ENCODE peak calls at places on chromosomes 7 and 10, in six cellular contexts. D is A172; L is caudate nucleus; F is substantia nigra; K is ELF-1; Q is activated CD4-positive, alpha-beta memory T cell treated with anti-CD3 and anti-CD28 coated beads, Interleukin-2, amount 10 ng/mL, durations not matched to agents 7 days and 5 days. B is an unnamed sample.

GRCh38 chr10:86269332-86269731 is 97.3 kb downstream of the GRID1 start:
- DNase-seq in D (no peak), L (no peak), F (no peak), K (no peak), Q (no peak), B (no peak)

GRCh38 chr10:127012769-127013152 is 107.5 kb downstream of the DOCK1 start:
- DNase-seq in D (peak), L (peak), F (peak), K (peak), Q (no peak), B (no peak)

GRCh38 chr7:17299477-17299991 is 1.1 kb downstream of the AHR start:
- DNase-seq in D (no peak), L (peak), F (no peak), K (no peak), Q (peak), B (no peak)

GRCh38 chr7:79504607-79505389 is 51.3 kb upstream of the MAGI2 start:
- DNase-seq in D (peak), L (no peak), F (no peak), K (peak), Q (no peak), B (no peak)

GRCh38 chr7:1027285-1028043 is 16.9 kb upstream of the GPR146 start:
- DNase-seq in D (no peak), L (peak), F (no peak), K (peak), Q (no peak), B (no peak)

GRCh38 chr7:108402865-108403264 is 53.4 kb downstream of the NRCAM start:
- DNase-seq in D (no peak), L (no peak), F (no peak), K (no peak), Q (no peak), B (no peak)

GRCh38 chr10:4246881-4247358 is 461.9 kb upstream of the KLF6 start:
- DNase-seq in D (peak), L (no peak), F (no peak), K (no peak), Q (no peak), B (no peak)

GRCh38 chr10:33483124-33483794 is 148.8 kb upstream of the NRP1 start:
- DNase-seq in D (no peak), L (no peak), F (no peak), K (peak), Q (no peak), B (no peak)

GRCh38 chr7:117780832-117781231 is 92.4 kb downstream of the CTTNBP2 start:
- DNase-seq in D (no peak), L (no peak), F (no peak), K (no peak), Q (no peak), B (no peak)

GRCh38 chr10:98374176-98374969 is 40.6 kb downstream of the PYROXD2 start:
- DNase-seq in D (peak), L (peak), F (no peak), K (no peak), Q (no peak), B (no peak)

B was measured in stimulated activated CD4-positive, alpha-beta T cell treated with anti-CD3 and anti-CD28 coated beads, Interleukin-4, amount 100 ng/mL, for 4 hours.